ENCODE peak calls at places on chromosomes 5 and 9, in eight cellular contexts. H is neuronal stem cell, V is foreskin fibroblast, W is epithelial cell of proximal tubule, C is upper lobe of right lung, S is colonic mucosa, P is left ventricle myocardium inferior, G is cardiac fibroblast. O is an unnamed sample.

GRCh38 chr5:32522429-32523143 is 62.8 kb upstream of the SUB1 start:
- DNase-seq in H (no peak), V (peak; percentile 45), W (no peak), C (peak; percentile 75), S (no peak), P (no peak), G (peak; percentile 84), O (no peak)

GRCh38 chr9:124593080-124594058 is 86.2 kb upstream of the NR5A1 start:
- DNase-seq in H (peak; percentile 78), V (peak; percentile 46), W (no peak), C (no peak), S (no peak), P (no peak), G (peak; percentile 13), O (no peak)

GRCh38 chr5:116361171-116361967 is 213.3 kb downstream of the SEMA6A start:
- DNase-seq in H (peak; percentile 58), V (peak; percentile 55), W (no peak), C (peak; percentile 70), S (peak; percentile 60), P (peak; percentile 62), G (peak; percentile 44), O (no peak)

GRCh38 chr9:132141364-132141947 is 20.4 kb upstream of the NTNG2 start:
- DNase-seq in H (peak; percentile 77), V (peak; percentile 50), W (no peak), C (no peak), S (no peak), P (no peak), G (peak; percentile 36), O (no peak)

GRCh38 chr5:137743031-137743640 is 7.2 kb upstream of the KLHL3 start:
- DNase-seq in H (peak; percentile 64), V (peak; percentile 85), W (no peak), C (no peak), S (peak; percentile 75), P (no peak), G (peak; percentile 89), O (no peak)

GRCh38 chr9:124752967-124753366 is 18.1 kb downstream of the NR6A1 start:
- DNase-seq in H (no peak), V (peak; percentile 74), W (no peak), C (no peak), S (no peak), P (no peak), G (no peak), O (no peak)

GRCh38 chr5:102715405-102715804 is 39.7 kb upstream of the PAM start:
- DNase-seq in H (no peak), V (peak; percentile 87), W (peak; percentile 61), C (no peak), S (no peak), P (no peak), G (peak; percentile 72), O (peak; percentile 73)

GRCh38 chr9:115524467-115525059 is 406.6 kb upstream of the TNC start:
- DNase-seq in H (peak; percentile 68), V (peak; percentile 85), W (peak; percentile 30), C (no peak), S (peak; percentile 40), P (no peak), G (peak; percentile 76), O (peak; percentile 14)

GRCh38 chr5:17216176-17216973 is 1.1 kb upstream of the BASP1 start:
- DNase-seq in H (peak; percentile 87), V (peak; percentile 90), W (peak; percentile 56), C (peak; percentile 83), S (peak; percentile 85), P (peak; percentile 59), G (peak; percentile 83), O (no peak)

GRCh38 chr9:99039388-99040182 is 65.3 kb upstream of the TGFBR1 start:
- DNase-seq in H (no peak), V (peak; percentile 70), W (no peak), C (no peak), S (no peak), P (no peak), G (no peak), O (no peak)

GRCh38 chr9:133054194-133054890 is 7.4 kb upstream of the CEL start:
- DNase-seq in H (no peak), V (no peak), W (no peak), C (no peak), S (no peak), P (peak; percentile 79), G (no peak), O (no peak)

GRCh38 chr5:51960617-51961115 is 577.4 kb downstream of the ISL1 start:
- DNase-seq in H (no peak), V (peak; percentile 42), W (peak; percentile 1), C (no peak), S (no peak), P (no peak), G (peak; percentile 5), O (peak; percentile 3)

GRCh38 chr9:126614088-126614454 is 343 bp downstream of the LMX1B start:
- DNase-seq in H (no peak), V (no peak), W (no peak), C (peak; percentile 67), S (no peak), P (no peak), G (no peak), O (no peak)

GRCh38 chr9:37037137-37037743 is 3.2 kb upstream of the PAX5 start:
- DNase-seq in H (no peak), V (no peak), W (no peak), C (no peak), S (peak; percentile 22), P (no peak), G (no peak), O (no peak)

GRCh38 chr5:61228691-61229280 is 66.5 kb upstream of the SMIM15 start:
- DNase-seq in H (no peak), V (peak; percentile 26), W (peak; percentile 23), C (no peak), S (no peak), P (no peak), G (no peak), O (no peak)

GRCh38 chr5:124371121-124371706 is 375.2 kb downstream of the ZNF608 start:
- DNase-seq in H (no peak), V (peak; percentile 80), W (no peak), C (no peak), S (peak; percentile 24), P (peak; percentile 37), G (peak; percentile 39), O (no peak)

GRCh38 chr5:33470544-33470943 is 29.8 kb downstream of the TARS1 start:
- DNase-seq in H (peak; percentile 12), V (no peak), W (peak; percentile 1), C (no peak), S (no peak), P (no peak), G (peak; percentile 62), O (no peak)

DNA sequence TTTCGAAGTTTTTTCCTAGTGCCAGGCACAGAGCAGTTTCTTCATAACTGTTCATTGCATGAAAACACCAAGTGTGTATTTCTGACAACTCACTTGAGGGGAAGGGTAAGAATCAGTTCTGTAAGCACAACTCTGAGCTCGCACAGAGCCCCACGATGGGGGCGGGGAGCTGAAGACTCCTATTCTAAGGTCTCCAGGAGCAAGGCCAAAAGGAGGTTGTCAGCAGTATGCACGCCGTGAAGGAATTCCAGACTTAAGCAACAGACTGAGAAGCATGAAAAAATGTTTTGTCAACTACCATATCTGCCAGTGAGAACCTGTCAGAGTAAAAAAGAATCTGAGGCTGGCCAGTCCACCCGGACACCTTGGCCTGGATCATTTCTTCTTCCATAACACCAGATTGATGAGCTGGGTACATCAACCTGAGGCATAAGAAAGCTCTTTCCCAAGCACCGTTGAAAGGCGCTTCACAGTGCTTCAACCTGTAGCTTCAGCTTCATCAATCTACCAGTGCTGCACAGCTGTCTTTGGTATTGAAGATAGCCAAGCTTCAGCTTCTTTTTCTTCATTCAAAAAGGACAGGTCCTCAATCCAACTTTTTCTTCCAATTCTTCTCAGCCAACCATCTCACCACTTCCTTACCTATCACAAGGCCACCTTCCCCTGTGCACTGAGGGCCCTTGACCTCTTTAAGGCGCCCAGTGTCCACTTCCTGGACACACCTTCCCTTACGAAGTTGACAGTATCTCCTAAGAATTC is 1.1 kb upstream of the CTNNAL1 start:
- DNase-seq in H (no peak), V (peak; percentile 66), W (no peak), C (peak; percentile 65), S (peak; percentile 22), P (no peak), G (peak; percentile 88), O (no peak)
- H3K4me3 ChIP-seq in H (no peak overlapping the region), V (no peak overlapping the region), W (peak overlapping the region; percentile 57), C (peak overlapping the region; percentile 80), S (no peak overlapping the region), P (peak overlapping the region; percentile 87), G (no peak overlapping the region), O (no peak overlapping the region)

GRCh38 chr5:129460951-129461815 is 1.1 kb downstream of the ADAMTS19 start:
- DNase-seq in H (peak; percentile 49), V (peak; percentile 77), W (no peak), C (peak; percentile 66), S (peak; percentile 52), P (peak; percentile 23), G (peak; percentile 24), O (no peak)

GRCh38 chr5:129460121-129460950 is at the start of gene ADAMTS19:
- DNase-seq in H (peak; percentile 17), V (peak; percentile 83), W (peak; percentile 4), C (no peak), S (peak; percentile 27), P (peak; percentile 18), G (peak; percentile 59), O (no peak)

GRCh38 chr5:129465945-129466344 is 5.8 kb downstream of the ADAMTS19 start:
- DNase-seq in H (no peak), V (no peak), W (no peak), C (no peak), S (no peak), P (no peak), G (no peak), O (no peak)

GRCh38 chr5:129459485-129460120 is 495 bp upstream of the ADAMTS19 start:
- DNase-seq in H (peak; percentile 32), V (peak; percentile 78), W (no peak), C (no peak), S (peak; percentile 27), P (peak; percentile 30), G (peak; percentile 61), O (no peak)

GRCh38 chr5:129461816-129462396 is 1.8 kb downstream of the ADAMTS19 start:
- DNase-seq in H (no peak), V (no peak), W (no peak), C (no peak), S (no peak), P (no peak), G (no peak), O (no peak)
- H3K4me3 ChIP-seq in H (peak overlapping the region; percentile 78), V (no peak overlapping the region), W (peak overlapping the region; percentile 56), C (no peak overlapping the region), S (peak overlapping the region; percentile 57), P (peak overlapping the region; percentile 72), G (peak overlapping the region; percentile 52), O (peak overlapping the region; percentile 4)

GRCh38 chr5:108842260-108842659 is 94.6 kb downstream of the FER start:
- DNase-seq in H (no peak), V (no peak), W (no peak), C (no peak), S (no peak), P (no peak), G (no peak), O (no peak)
- H3K4me3 ChIP-seq in H (no peak overlapping the region), V (no peak overlapping the region), W (no peak overlapping the region), C (no peak overlapping the region), S (no peak overlapping the region), P (no peak overlapping the region), G (no peak overlapping the region), O (no peak overlapping the region)

DNA sequence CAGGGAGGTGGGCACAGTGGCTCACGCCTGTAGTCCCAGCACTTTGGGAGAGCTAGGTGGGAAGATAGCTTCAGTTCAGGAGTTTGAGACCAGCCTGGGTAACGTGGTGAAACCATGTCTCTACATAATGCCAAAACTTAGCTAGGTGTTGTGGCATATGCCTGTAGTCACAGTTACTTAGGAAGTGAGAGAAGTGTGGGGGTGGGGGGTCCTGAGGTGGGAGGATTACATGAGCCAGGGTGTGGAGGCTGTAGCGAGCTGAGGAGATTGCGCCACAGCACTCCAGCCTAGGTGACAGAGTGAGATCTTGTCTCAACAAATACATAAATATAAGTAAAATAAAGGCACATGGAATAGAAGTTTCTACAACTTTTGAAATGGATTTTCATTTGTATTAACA is 23.1 kb downstream of the VCAN start:
- DNase-seq in H (no peak), V (no peak), W (no peak), C (no peak), S (no peak), P (no peak), G (no peak), O (no peak)
- H3K4me3 ChIP-seq in H (peak overlapping the region; percentile 12), V (no peak overlapping the region), W (no peak overlapping the region), C (no peak overlapping the region), S (no peak overlapping the region), P (no peak overlapping the region), G (no peak overlapping the region), O (no peak overlapping the region)